ENCODE peak calls at places on chromosomes 5 and 9, in four cellular contexts. M is psoas muscle, U is pancreas, L is heart right ventricle. Y is an unnamed sample. For H3K4me1, the result is how much of the 10 kb centered on the place peaks cover.

GRCh38 chr5:74040065-74040551 is 414.1 kb downstream of the ARHGEF28 start:
- DNase-seq in M (no peak), U (no peak), L (no peak), Y (no peak)

GRCh38 chr5:73176250-73176649 is 3.3 kb downstream of the TMEM174 start:
- DNase-seq in M (no peak), U (peak), L (no peak), Y (no peak)

GRCh38 chr9:101028346-101029299 is at the start of gene PLPPR1:
- DNase-seq in M (peak), U (peak), L (no peak), Y (no peak)

GRCh38 chr5:134252671-134253070 is 26.8 kb upstream of the PPP2CA start:
- DNase-seq in M (no peak), U (no peak), L (no peak), Y (no peak)

GRCh38 chr5:146336197-146336596 is 2.4 kb upstream of the POU4F3 start:
- DNase-seq in M (no peak), U (no peak), L (no peak), Y (no peak)

GRCh38 chr5:156356238-156356637 is 29.3 kb downstream of the SGCD start:
- DNase-seq in M (no peak), U (no peak), L (no peak), Y (no peak)

GRCh38 chr5:9621379-9621903 is 8.7 kb downstream of the TAS2R1 start:
- DNase-seq in M (no peak), U (no peak), L (no peak), Y (no peak)

GRCh38 chr5:10034008-10034407 is 215.7 kb downstream of the ATPSCKMT start:
- DNase-seq in M (peak), U (no peak), L (peak), Y (no peak)

GRCh38 chr5:74130141-74130897 is 504.3 kb downstream of the ARHGEF28 start:
- DNase-seq in M (no peak), U (no peak), L (no peak), Y (no peak)

GRCh38 chr5:88841212-88841611 is 41.8 kb downstream of the MEF2C start:
- DNase-seq in M (no peak), U (no peak), L (no peak), Y (no peak)

GRCh38 chr5:178207183-178207916 is 3.0 kb downstream of the HNRNPAB start:
- DNase-seq in M (no peak), U (peak), L (peak), Y (no peak)

GRCh38 chr5:178399723-178400115 is 167.1 kb upstream of the PHYKPL start:
- DNase-seq in M (no peak), U (no peak), L (no peak), Y (no peak)

GRCh38 chr5:43947870-43948269 is 344.9 kb downstream of the NNT start:
- DNase-seq in M (no peak), U (no peak), L (no peak), Y (no peak)

GRCh38 chr5:83281658-83282057 is 189.9 kb upstream of the VCAN start:
- DNase-seq in M (no peak), U (no peak), L (no peak), Y (no peak)

GRCh38 chr5:60141119-60141518 is 247.6 kb upstream of the PDE4D start:
- DNase-seq in M (no peak), U (no peak), L (no peak), Y (no peak)

GRCh38 chr9:18910435-18910834 is 122.6 kb downstream of the SAXO1 start:
- DNase-seq in M (no peak), U (no peak), L (no peak), Y (no peak)

GRCh38 chr5:63398346-63398745 is 563.9 kb downstream of the HTR1A start:
- DNase-seq in M (no peak), U (no peak), L (no peak), Y (no peak)

GRCh38 chr5:102867999-102868662 is 113.0 kb downstream of the PAM start:
- DNase-seq in M (no peak), U (no peak), L (no peak), Y (no peak)

GRCh38 chr5:65812648-65813047 is 90.6 kb downstream of the NLN start:
- DNase-seq in M (no peak), U (no peak), L (no peak), Y (no peak)

DNA sequence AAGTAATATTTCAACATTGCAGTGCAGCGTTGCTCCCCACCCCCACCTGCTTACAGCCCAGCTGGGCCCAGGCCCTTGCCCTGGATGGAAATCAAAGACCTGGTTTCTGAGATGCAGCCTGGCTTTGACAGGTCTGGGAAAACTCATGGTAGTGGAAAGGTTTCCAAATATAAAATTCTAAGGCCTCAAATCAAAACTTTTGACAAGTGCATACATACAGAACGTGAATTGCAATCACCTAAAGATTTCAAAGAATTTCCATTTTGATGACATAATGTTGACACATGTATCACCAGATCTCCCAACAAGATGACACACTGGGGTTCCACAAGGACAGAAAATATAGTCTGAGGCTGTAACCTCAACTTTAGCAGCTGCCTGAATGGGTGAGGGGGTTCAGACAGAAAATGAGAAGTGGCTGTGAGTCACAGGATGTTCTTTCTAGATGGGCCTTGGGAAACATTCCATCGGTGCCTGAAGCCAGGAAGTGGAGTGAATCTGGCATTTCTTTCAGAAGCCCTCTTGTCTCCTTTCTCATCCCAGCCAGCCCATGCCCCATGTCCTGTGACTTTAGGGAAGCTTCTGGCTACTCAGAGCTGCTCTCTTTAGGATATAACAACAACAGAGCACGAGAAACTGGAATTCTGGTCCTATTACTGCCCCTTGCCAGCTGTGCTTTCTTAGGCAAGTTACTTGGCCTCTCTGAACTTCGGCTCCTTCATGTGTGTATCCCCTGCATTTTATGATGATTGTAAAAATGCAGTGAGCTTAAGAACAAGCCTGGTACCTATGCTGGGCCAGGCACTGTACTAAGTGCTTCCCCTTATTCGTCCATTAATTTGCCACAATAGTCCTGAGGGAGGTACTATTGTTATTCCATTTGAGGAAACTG is 54.8 kb downstream of the ABCA1 start:
- DNase-seq in M (peak), U (peak), L (peak), Y (peak)
- H3K4me1 ChIP-seq in M (half or more), U (under half), L (half or more), Y (under half)

GRCh38 chr9:136057236-136058151 is 37.6 kb downstream of the NACC2 start:
- DNase-seq in M (no peak), U (no peak), L (no peak), Y (no peak)

GRCh38 chr9:136058152-136058483 is 37.0 kb downstream of the NACC2 start:
- DNase-seq in M (no peak), U (no peak), L (no peak), Y (no peak)

GRCh38 chr9:136054798-136055714 is 40.0 kb downstream of the NACC2 start:
- DNase-seq in M (no peak), U (no peak), L (no peak), Y (no peak)

GRCh38 chr9:136055715-136056545 is 39.2 kb downstream of the NACC2 start:
- DNase-seq in M (no peak), U (no peak), L (no peak), Y (no peak)

GRCh38 chr9:136056546-136057235 is 38.4 kb downstream of the NACC2 start:
- DNase-seq in M (no peak), U (no peak), L (no peak), Y (no peak)
- H3K4me1 ChIP-seq in M (under half), U (under half), L (half or more), Y (under half)

GRCh38 chr5:3122216-3122615 is 370.7 kb upstream of the IRX2 start:
- DNase-seq in M (no peak), U (no peak), L (no peak), Y (no peak)

GRCh38 chr5:3121813-3122212 is 370.3 kb upstream of the IRX2 start:
- DNase-seq in M (no peak), U (no peak), L (no peak), Y (no peak)

GRCh38 chr5:3123763-3124157 is 372.3 kb upstream of the IRX2 start:
- DNase-seq in M (no peak), U (no peak), L (no peak), Y (no peak)

GRCh38 chr5:3124410-3124809 is 372.9 kb upstream of the IRX2 start:
- DNase-seq in M (no peak), U (no peak), L (no peak), Y (no peak)

GRCh38 chr5:3122985-3123762 is 371.7 kb upstream of the IRX2 start:
- DNase-seq in M (no peak), U (no peak), L (no peak), Y (no peak)
- H3K4me1 ChIP-seq in M (under half), U (under half), L (under half), Y (under half)

DNA sequence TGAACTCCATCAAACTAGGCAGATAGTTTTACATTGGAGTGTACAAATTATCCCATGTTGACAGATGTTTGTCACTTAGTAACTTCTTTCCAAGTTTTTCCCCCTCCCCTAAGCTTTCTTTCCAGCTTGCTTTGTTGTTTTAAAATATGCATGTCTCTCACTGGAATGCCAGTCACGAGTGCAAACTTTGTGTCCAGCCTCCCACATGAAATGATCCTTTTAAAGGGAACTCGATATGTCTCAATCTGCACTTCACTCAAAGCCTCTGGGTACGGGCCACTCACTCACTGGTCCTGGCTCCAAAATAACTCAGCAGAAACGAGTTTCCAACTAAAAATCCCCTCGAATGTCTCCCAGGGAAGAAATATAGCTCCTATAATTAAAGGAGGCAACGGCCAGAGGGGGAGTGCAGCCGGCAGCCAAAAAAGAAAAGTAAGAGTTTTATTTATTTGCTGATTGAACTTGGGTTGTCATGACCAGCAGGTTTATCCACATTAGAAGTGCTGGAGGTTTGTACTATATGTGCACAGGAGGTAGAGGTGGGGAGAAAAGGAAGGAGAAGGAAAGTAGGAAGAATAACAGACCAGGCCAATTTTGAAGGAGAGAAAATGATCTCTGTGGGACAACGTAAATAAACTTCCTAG is 17.5 kb downstream of the NR2F1 start:
- DNase-seq in M (no peak), U (no peak), L (no peak), Y (no peak)
- H3K4me1 ChIP-seq in M (under half), U (under half), L (under half), Y (under half)

DNA sequence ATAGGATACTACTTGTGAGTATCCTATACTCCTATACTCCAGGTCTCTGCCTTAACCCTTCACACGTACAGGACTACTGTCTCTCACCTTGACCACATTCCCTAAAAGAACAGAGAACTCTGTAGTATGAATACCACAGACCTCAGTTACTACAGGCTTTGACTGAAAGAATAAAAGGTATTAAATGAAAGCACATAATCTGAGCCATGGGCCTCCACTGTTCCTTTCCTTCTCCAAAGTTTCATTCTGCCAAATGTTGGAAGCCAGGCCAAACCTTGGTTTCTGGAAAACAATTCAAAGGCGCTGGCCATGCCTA is 191.5 kb downstream of the TSSK1B start:
- DNase-seq in M (no peak), U (no peak), L (no peak), Y (no peak)
- H3K4me1 ChIP-seq in M (under half), U (under half), L (under half), Y (under half)

GRCh38 chr5:150622157-150622556 is 18.3 kb upstream of the SYNPO start:
- DNase-seq in M (no peak), U (no peak), L (no peak), Y (no peak)

GRCh38 chr5:150623878-150624216 is 16.6 kb upstream of the SYNPO start:
- DNase-seq in M (no peak), U (no peak), L (no peak), Y (no peak)

GRCh38 chr5:150619359-150620230 is 20.9 kb upstream of the SYNPO start:
- DNase-seq in M (peak), U (no peak), L (peak), Y (peak)

GRCh38 chr5:150623152-150623877 is 17.1 kb upstream of the SYNPO start:
- DNase-seq in M (no peak), U (no peak), L (no peak), Y (no peak)

DNA sequence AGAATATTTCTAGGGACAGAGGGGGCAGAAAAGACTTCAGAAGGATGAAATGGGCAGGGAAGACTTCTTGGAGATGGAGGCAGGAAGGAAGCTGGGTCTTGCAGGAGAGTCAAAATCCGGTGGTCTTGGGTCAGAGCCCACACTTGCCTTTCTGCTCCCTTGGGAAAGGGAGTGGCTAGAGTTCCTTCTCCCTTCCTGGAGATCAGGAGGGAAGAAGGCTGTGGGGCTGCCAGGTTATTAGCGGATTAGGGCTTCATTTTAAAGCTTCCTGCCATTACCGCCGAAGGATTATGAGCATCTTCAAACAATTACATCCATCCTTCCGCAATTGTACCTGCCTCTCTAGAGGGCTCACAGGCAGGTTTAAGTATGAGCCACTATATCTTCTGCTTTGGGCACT is 19.2 kb upstream of the SYNPO start:
- DNase-seq in M (no peak), U (no peak), L (no peak), Y (no peak)
- H3K4me1 ChIP-seq in M (under half), U (under half), L (half or more), Y (under half)

GRCh38 chr5:139381837-139382361 is 1.2 kb downstream of the SLC23A1 start:
- DNase-seq in M (no peak), U (no peak), L (no peak), Y (no peak)
- H3K4me1 ChIP-seq in M (under half), U (under half), L (under half), Y (under half)

GRCh38 chr9:36137392-36138004 is 965 bp downstream of the GLIPR2 start:
- DNase-seq in M (peak), U (no peak), L (no peak), Y (no peak)

GRCh38 chr9:36138901-36139300 is 2.4 kb downstream of the GLIPR2 start:
- DNase-seq in M (no peak), U (no peak), L (no peak), Y (no peak)

GRCh38 chr9:36136894-36137391 is 410 bp downstream of the GLIPR2 start:
- DNase-seq in M (no peak), U (peak), L (no peak), Y (no peak)

GRCh38 chr9:36140086-36141084 is 3.9 kb downstream of the GLIPR2 start:
- DNase-seq in M (no peak), U (no peak), L (no peak), Y (no peak)

GRCh38 chr9:36138496-36138895 is 2.0 kb downstream of the GLIPR2 start:
- DNase-seq in M (no peak), U (no peak), L (no peak), Y (no peak)
- H3K4me1 ChIP-seq in M (under half), U (under half), L (half or more), Y (under half)